ENCODE peak calls at places on chromosomes 6 and 20, in seven cellular contexts. Z is hepatocyte, V is omental fat pad, R is glutamatergic neuron, T is colonic mucosa, L is GM20000, B is RWPE1. N is an unnamed sample.

GRCh38 chr6:4668271-4669179 is 107.7 kb upstream of the CDYL start:
- DNase-seq in Z (no peak), V (no peak), R (no peak), T (peak), L (no peak), B (no peak), N (no peak)

GRCh38 chr6:16434885-16435284 is 196.5 kb downstream of the GMPR start:
- DNase-seq in Z (no peak), V (no peak), R (no peak), T (no peak), L (no peak), B (no peak), N (no peak)

GRCh38 chr20:49424536-49424935 is 57.9 kb downstream of the KCNB1 start:
- DNase-seq in Z (no peak), V (no peak), R (peak), T (no peak), L (no peak), B (no peak), N (no peak)

GRCh38 chr6:166955121-166955864 is 1.1 kb downstream of the RNASET2 start:
- DNase-seq in Z (no peak), V (no peak), R (no peak), T (peak), L (peak), B (no peak), N (no peak)

GRCh38 chr20:10680571-10680970 is 6.8 kb upstream of the JAG1 start:
- DNase-seq in Z (no peak), V (no peak), R (no peak), T (no peak), L (no peak), B (no peak), N (no peak)

GRCh38 chr6:53011993-53012392 is 16.9 kb upstream of the GSTA4 start:
- DNase-seq in Z (no peak), V (no peak), R (no peak), T (no peak), L (no peak), B (no peak), N (no peak)

GRCh38 chr6:52647199-52647598 is 23.7 kb upstream of the TMEM14A start:
- DNase-seq in Z (no peak), V (no peak), R (no peak), T (no peak), L (no peak), B (no peak), N (no peak)

GRCh38 chr6:13766201-13766634 is 48.1 kb downstream of the MCUR1 start:
- DNase-seq in Z (peak), V (no peak), R (no peak), T (no peak), L (peak), B (peak), N (no peak)

GRCh38 chr20:43508106-43508505 is 609 bp downstream of the L3MBTL1 start:
- DNase-seq in Z (peak), V (no peak), R (no peak), T (peak), L (no peak), B (no peak), N (no peak)

GRCh38 chr6:169487579-169488205 is 214.1 kb downstream of the WDR27 start:
- DNase-seq in Z (no peak), V (no peak), R (no peak), T (no peak), L (no peak), B (peak), N (no peak)

GRCh38 chr20:63694596-63695418 is 1.6 kb upstream of the TNFRSF6B start:
- DNase-seq in Z (no peak), V (no peak), R (no peak), T (no peak), L (no peak), B (no peak), N (no peak)

GRCh38 chr6:6746334-6746969 is 157.9 kb downstream of the LY86 start:
- DNase-seq in Z (no peak), V (no peak), R (no peak), T (no peak), L (no peak), B (no peak), N (no peak)

GRCh38 chr6:155959898-155960297 is 504.3 kb upstream of the NOX3 start:
- DNase-seq in Z (peak), V (no peak), R (no peak), T (peak), L (no peak), B (no peak), N (no peak)

GRCh38 chr20:2421247-2421646 is 40.5 kb downstream of the TGM6 start:
- DNase-seq in Z (no peak), V (no peak), R (no peak), T (no peak), L (no peak), B (peak), N (no peak)

GRCh38 chr20:62583424-62583920 is 58.8 kb upstream of the SLCO4A1 start:
- DNase-seq in Z (peak), V (no peak), R (no peak), T (no peak), L (no peak), B (no peak), N (no peak)

GRCh38 chr20:4959582-4959981 is 41.7 kb downstream of the SLC23A2 start:
- DNase-seq in Z (no peak), V (no peak), R (no peak), T (no peak), L (no peak), B (no peak), N (no peak)

GRCh38 chr20:60008130-60008808 is 50.0 kb downstream of the CDH26 start:
- DNase-seq in Z (no peak), V (no peak), R (no peak), T (no peak), L (no peak), B (no peak), N (no peak)

GRCh38 chr6:25962368-25963127 is at the start of gene TRIM38:
- DNase-seq in Z (peak), V (peak), R (no peak), T (peak), L (peak), B (peak), N (peak)

GRCh38 chr6:34836008-34836407 is 44.1 kb downstream of the BLTP3A start:
- DNase-seq in Z (no peak), V (no peak), R (no peak), T (no peak), L (no peak), B (no peak), N (no peak)

GRCh38 chr20:37521091-37521771 is at the start of gene NNAT:
- DNase-seq in Z (no peak), V (no peak), R (peak), T (no peak), L (no peak), B (no peak), N (no peak)

GRCh38 chr20:37518606-37519507 is 2.2 kb upstream of the NNAT start:
- DNase-seq in Z (no peak), V (no peak), R (no peak), T (no peak), L (no peak), B (no peak), N (no peak)

GRCh38 chr20:37518059-37518458 is 3.0 kb upstream of the NNAT start:
- DNase-seq in Z (no peak), V (no peak), R (no peak), T (no peak), L (no peak), B (no peak), N (no peak)

GRCh38 chr20:37520417-37520751 is 666 bp upstream of the NNAT start:
- DNase-seq in Z (no peak), V (no peak), R (no peak), T (no peak), L (no peak), B (no peak), N (no peak)

GRCh38 chr20:37519508-37520416 is 1.3 kb upstream of the NNAT start:
- DNase-seq in Z (no peak), V (no peak), R (peak), T (no peak), L (peak), B (no peak), N (no peak)
- TF ChIP-seq CTCF in Z (no peak), V (no peak), R (no peak), T (no peak), L (no peak), B (no peak), N (no peak)

DNA sequence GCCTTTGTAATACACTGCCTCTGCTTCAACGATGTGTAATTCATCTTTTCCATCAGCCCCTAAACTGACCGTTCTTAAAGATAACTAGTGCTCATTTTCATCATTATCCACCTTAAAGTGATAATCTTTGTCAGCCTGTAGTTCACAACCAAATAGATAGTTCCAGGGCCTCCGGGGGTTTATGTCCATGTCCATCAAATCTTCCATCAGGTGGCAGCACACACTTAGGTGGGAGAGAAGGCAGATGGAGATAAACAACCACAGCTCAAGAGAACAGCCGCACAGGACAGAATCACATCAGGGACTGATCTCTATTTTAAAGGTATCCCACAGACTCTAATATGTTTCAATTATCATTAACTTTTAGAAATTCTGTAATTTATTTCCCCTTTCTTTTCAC is 90.9 kb downstream of the LMBRD1 start:
- DNase-seq in Z (no peak), V (no peak), R (no peak), T (no peak), L (no peak), B (no peak), N (no peak)
- TF ChIP-seq CTCF in Z (no peak), V (no peak), R (no peak), T (no peak), L (no peak), B (no peak), N (no peak)

GRCh38 chr6:87608802-87609201 is 18.9 kb downstream of the ORC3 start:
- DNase-seq in Z (no peak), V (no peak), R (no peak), T (no peak), L (no peak), B (no peak), N (no peak)
- TF ChIP-seq CTCF in Z (no peak), V (no peak), R (no peak), T (no peak), L (no peak), B (no peak), N (no peak)

GRCh38 chr6:148525453-148525852 is 182.8 kb downstream of the SASH1 start:
- DNase-seq in Z (no peak), V (no peak), R (no peak), T (no peak), L (no peak), B (no peak), N (no peak)
- TF ChIP-seq CTCF in Z (no peak), V (no peak), R (no peak), T (no peak), L (no peak), B (no peak), N (no peak)

DNA sequence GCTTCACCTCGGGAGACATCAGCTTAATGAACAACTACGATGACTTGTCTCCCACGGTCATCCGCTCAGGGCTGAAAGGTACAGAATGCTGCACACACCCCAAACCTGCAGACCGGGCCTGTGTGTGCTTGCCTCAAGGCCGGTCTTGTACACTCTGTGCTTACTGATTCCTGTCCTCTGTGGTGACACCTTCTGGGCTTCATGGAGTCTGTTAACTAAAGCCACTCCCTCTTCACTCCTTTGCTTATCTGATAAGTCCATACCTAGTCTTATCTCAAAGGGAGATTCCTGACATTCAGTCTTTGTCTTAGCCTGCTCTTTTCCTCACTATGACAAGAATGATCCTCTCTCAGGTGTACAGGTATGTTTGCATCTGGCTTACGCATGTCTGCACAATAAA is 107.7 kb upstream of the TMEM181 start:
- DNase-seq in Z (peak), V (no peak), R (no peak), T (peak), L (no peak), B (peak), N (no peak)
- TF ChIP-seq CTCF in Z (peak), V (no peak), R (no peak), T (no peak), L (no peak), B (no peak), N (no peak)

GRCh38 chr6:119726086-119726485 is 376.5 kb upstream of the MAN1A1 start:
- DNase-seq in Z (no peak), V (no peak), R (no peak), T (no peak), L (no peak), B (no peak), N (no peak)

GRCh38 chr6:119717942-119718341 is 368.4 kb upstream of the MAN1A1 start:
- DNase-seq in Z (no peak), V (no peak), R (no peak), T (no peak), L (no peak), B (peak), N (no peak)

GRCh38 chr6:119716668-119717270 is 367.2 kb upstream of the MAN1A1 start:
- DNase-seq in Z (no peak), V (no peak), R (no peak), T (no peak), L (no peak), B (no peak), N (no peak)

GRCh38 chr6:119720160-119720559 is 370.6 kb upstream of the MAN1A1 start:
- DNase-seq in Z (no peak), V (no peak), R (no peak), T (no peak), L (no peak), B (no peak), N (no peak)
- TF ChIP-seq CTCF in Z (no peak), V (no peak), R (peak), T (no peak), L (no peak), B (no peak), N (no peak)

N was measured in GM10248.